ENCODE peak calls at places on chromosomes 3 and 15, in seven cellular contexts. One of them, this sample, is unnamed. For H3K36me3, the result is how much of the 10 kb centered on the place peaks cover.

GRCh38 chr3:28761380-28761779 is 412.8 kb upstream of the AZI2 start:
- DNase-seq in HepG2: no peak
- DNase-seq in aorta: no peak
- DNase-seq in PC-3: no peak
- DNase-seq in brain microvascular endothelial cell: no peak
- DNase-seq in ovary: no peak
- DNase-seq in gastrocnemius medialis: no peak
- DNase-seq in this sample: no peak

GRCh38 chr15:68383161-68384074 is 48.5 kb downstream of the ITGA11 start:
- DNase-seq in gastrocnemius medialis: no peak
- DNase-seq in aorta: no peak
- DNase-seq in PC-3: peak
- DNase-seq in HepG2: peak
- DNase-seq in ovary: no peak
- DNase-seq in brain microvascular endothelial cell: no peak
- DNase-seq in this sample: no peak

GRCh38 chr3:51929420-51930003 is 12.2 kb downstream of the RRP9 start:
- DNase-seq in brain microvascular endothelial cell: no peak
- DNase-seq in PC-3: peak
- DNase-seq in aorta: no peak
- DNase-seq in ovary: no peak
- DNase-seq in gastrocnemius medialis: no peak
- DNase-seq in HepG2: no peak
- DNase-seq in this sample: no peak

GRCh38 chr15:36428102-36428845 is 151.2 kb upstream of the CDIN1 start:
- DNase-seq in HepG2: peak
- DNase-seq in PC-3: peak
- DNase-seq in aorta: no peak
- DNase-seq in brain microvascular endothelial cell: peak
- DNase-seq in gastrocnemius medialis: no peak
- DNase-seq in ovary: no peak
- DNase-seq in this sample: no peak

GRCh38 chr3:46574881-46575576 is 8.9 kb upstream of the LRRC2 start:
- DNase-seq in PC-3: no peak
- DNase-seq in gastrocnemius medialis: no peak
- DNase-seq in ovary: no peak
- DNase-seq in aorta: no peak
- DNase-seq in HepG2: no peak
- DNase-seq in brain microvascular endothelial cell: no peak
- DNase-seq in this sample: no peak

GRCh38 chr3:30401971-30402370 is 204.4 kb upstream of the TGFBR2 start:
- DNase-seq in HepG2: no peak
- DNase-seq in aorta: no peak
- DNase-seq in PC-3: no peak
- DNase-seq in ovary: no peak
- DNase-seq in brain microvascular endothelial cell: no peak
- DNase-seq in gastrocnemius medialis: peak
- DNase-seq in this sample: no peak

GRCh38 chr3:89617706-89618105 is 510.3 kb downstream of the EPHA3 start:
- DNase-seq in brain microvascular endothelial cell: no peak
- DNase-seq in HepG2: no peak
- DNase-seq in PC-3: no peak
- DNase-seq in gastrocnemius medialis: no peak
- DNase-seq in aorta: no peak
- DNase-seq in ovary: no peak
- DNase-seq in this sample: no peak

GRCh38 chr15:89665449-89666146 is 10.3 kb upstream of the KIF7 start:
- DNase-seq in PC-3: peak
- DNase-seq in HepG2: no peak
- DNase-seq in ovary: peak
- DNase-seq in gastrocnemius medialis: no peak
- DNase-seq in aorta: peak
- DNase-seq in brain microvascular endothelial cell: peak
- DNase-seq in this sample: peak

GRCh38 chr15:39587910-39588530 is 7.1 kb downstream of the THBS1 start:
- DNase-seq in brain microvascular endothelial cell: no peak
- DNase-seq in ovary: no peak
- DNase-seq in PC-3: no peak
- DNase-seq in HepG2: no peak
- DNase-seq in gastrocnemius medialis: no peak
- DNase-seq in aorta: no peak
- DNase-seq in this sample: no peak

GRCh38 chr15:42931702-42932486 is 11.3 kb upstream of the TTBK2 start:
- DNase-seq in ovary: no peak
- DNase-seq in brain microvascular endothelial cell: no peak
- DNase-seq in PC-3: no peak
- DNase-seq in gastrocnemius medialis: no peak
- DNase-seq in HepG2: no peak
- DNase-seq in aorta: no peak
- DNase-seq in this sample: no peak

GRCh38 chr3:4751057-4752051 is 227.9 kb upstream of the BHLHE40 start:
- DNase-seq in HepG2: peak
- DNase-seq in gastrocnemius medialis: no peak
- DNase-seq in aorta: no peak
- DNase-seq in ovary: no peak
- DNase-seq in brain microvascular endothelial cell: peak
- DNase-seq in PC-3: peak
- DNase-seq in this sample: no peak

GRCh38 chr3:38599886-38600285 is 49.6 kb downstream of the SCN5A start:
- DNase-seq in gastrocnemius medialis: no peak
- DNase-seq in ovary: no peak
- DNase-seq in PC-3: no peak
- DNase-seq in HepG2: no peak
- DNase-seq in aorta: peak
- DNase-seq in brain microvascular endothelial cell: no peak
- DNase-seq in this sample: no peak

GRCh38 chr3:49715611-49716121 is 3.8 kb downstream of the AMIGO3 start:
- DNase-seq in HepG2: no peak
- DNase-seq in PC-3: no peak
- DNase-seq in gastrocnemius medialis: no peak
- DNase-seq in brain microvascular endothelial cell: no peak
- DNase-seq in ovary: no peak
- DNase-seq in aorta: peak
- DNase-seq in this sample: no peak

GRCh38 chr3:137110392-137110996 is 152.7 kb downstream of the IL20RB start:
- DNase-seq in brain microvascular endothelial cell: peak
- DNase-seq in HepG2: peak
- DNase-seq in aorta: no peak
- DNase-seq in PC-3: peak
- DNase-seq in ovary: no peak
- DNase-seq in gastrocnemius medialis: no peak
- DNase-seq in this sample: no peak

GRCh38 chr15:81295466-81296145 is 28.3 kb downstream of the STARD5 start:
- DNase-seq in gastrocnemius medialis: no peak
- DNase-seq in aorta: no peak
- DNase-seq in HepG2: no peak
- DNase-seq in brain microvascular endothelial cell: no peak
- DNase-seq in PC-3: no peak
- DNase-seq in ovary: no peak
- DNase-seq in this sample: no peak

GRCh38 chr15:28945626-28946215 is 59.9 kb downstream of the APBA2 start:
- DNase-seq in brain microvascular endothelial cell: no peak
- DNase-seq in ovary: no peak
- DNase-seq in HepG2: no peak
- DNase-seq in gastrocnemius medialis: no peak
- DNase-seq in PC-3: no peak
- DNase-seq in aorta: peak
- DNase-seq in this sample: no peak

GRCh38 chr3:56761887-56762605 is 39.7 kb downstream of the ARHGEF3 start:
- DNase-seq in PC-3: no peak
- DNase-seq in brain microvascular endothelial cell: no peak
- DNase-seq in HepG2: no peak
- DNase-seq in aorta: no peak
- DNase-seq in gastrocnemius medialis: no peak
- DNase-seq in ovary: no peak
- DNase-seq in this sample: no peak

GRCh38 chr15:101318810-101319200 is 23.8 kb upstream of the SNRPA1 start:
- DNase-seq in HepG2: no peak
- DNase-seq in aorta: no peak
- DNase-seq in brain microvascular endothelial cell: no peak
- DNase-seq in PC-3: no peak
- DNase-seq in gastrocnemius medialis: no peak
- DNase-seq in ovary: no peak
- DNase-seq in this sample: no peak

GRCh38 chr15:101723161-101723873 is 956 bp downstream of the TARS3 start:
- DNase-seq in PC-3: peak
- DNase-seq in HepG2: no peak
- DNase-seq in brain microvascular endothelial cell: peak
- DNase-seq in ovary: no peak
- DNase-seq in aorta: no peak
- DNase-seq in gastrocnemius medialis: no peak
- DNase-seq in this sample: no peak

GRCh38 chr3:55487376-55488241 is 503 bp upstream of the WNT5A start:
- DNase-seq in ovary: peak
- DNase-seq in aorta: no peak
- DNase-seq in brain microvascular endothelial cell: peak
- DNase-seq in HepG2: no peak
- DNase-seq in PC-3: peak
- DNase-seq in gastrocnemius medialis: no peak
- DNase-seq in this sample: peak

GRCh38 chr3:54533856-54534255 is 394.0 kb downstream of the LRTM1 start:
- DNase-seq in ovary: no peak
- DNase-seq in aorta: no peak
- DNase-seq in PC-3: no peak
- DNase-seq in brain microvascular endothelial cell: no peak
- DNase-seq in gastrocnemius medialis: no peak
- DNase-seq in HepG2: peak
- DNase-seq in this sample: no peak

GRCh38 chr3:114294940-114295480 is 1.2 kb downstream of the TIGIT start:
- DNase-seq in aorta: no peak
- DNase-seq in PC-3: no peak
- DNase-seq in ovary: no peak
- DNase-seq in HepG2: no peak
- DNase-seq in gastrocnemius medialis: no peak
- DNase-seq in brain microvascular endothelial cell: no peak
- DNase-seq in this sample: no peak

GRCh38 chr3:29649815-29650547 is 369.1 kb downstream of the RBMS3 start:
- DNase-seq in HepG2: no peak
- DNase-seq in ovary: no peak
- DNase-seq in gastrocnemius medialis: no peak
- DNase-seq in brain microvascular endothelial cell: peak
- DNase-seq in aorta: no peak
- DNase-seq in PC-3: peak
- DNase-seq in this sample: peak

GRCh38 chr3:182027366-182027765 is 315.6 kb downstream of the SOX2 start:
- DNase-seq in HepG2: no peak
- DNase-seq in ovary: no peak
- DNase-seq in gastrocnemius medialis: no peak
- DNase-seq in aorta: no peak
- DNase-seq in brain microvascular endothelial cell: no peak
- DNase-seq in PC-3: peak
- DNase-seq in this sample: no peak

GRCh38 chr15:51088585-51088984 is 6.1 kb downstream of the TNFAIP8L3 start:
- DNase-seq in HepG2: no peak
- DNase-seq in brain microvascular endothelial cell: no peak
- DNase-seq in aorta: no peak
- DNase-seq in ovary: no peak
- DNase-seq in PC-3: no peak
- DNase-seq in gastrocnemius medialis: no peak
- DNase-seq in this sample: no peak

GRCh38 chr3:107816082-107816481 is 274.7 kb downstream of the CD47 start:
- DNase-seq in HepG2: no peak
- DNase-seq in brain microvascular endothelial cell: no peak
- DNase-seq in ovary: no peak
- DNase-seq in gastrocnemius medialis: no peak
- DNase-seq in aorta: no peak
- DNase-seq in PC-3: no peak
- DNase-seq in this sample: no peak
- H3K36me3 ChIP-seq in HepG2: under half
- H3K36me3 ChIP-seq in brain microvascular endothelial cell: under half
- H3K36me3 ChIP-seq in ovary: under half
- H3K36me3 ChIP-seq in gastrocnemius medialis: under half
- H3K36me3 ChIP-seq in aorta: under half
- H3K36me3 ChIP-seq in PC-3: under half
- H3K36me3 ChIP-seq in this sample: under half

GRCh38 chr3:15638891-15639262 is 37.3 kb downstream of the BTD start:
- DNase-seq in gastrocnemius medialis: no peak
- DNase-seq in aorta: no peak
- DNase-seq in HepG2: no peak
- DNase-seq in PC-3: no peak
- DNase-seq in brain microvascular endothelial cell: no peak
- DNase-seq in ovary: no peak
- DNase-seq in this sample: no peak

GRCh38 chr3:15638193-15638890 is 36.8 kb downstream of the BTD start:
- DNase-seq in brain microvascular endothelial cell: no peak
- DNase-seq in PC-3: no peak
- DNase-seq in aorta: no peak
- DNase-seq in ovary: no peak
- DNase-seq in HepG2: no peak
- DNase-seq in gastrocnemius medialis: no peak
- DNase-seq in this sample: no peak

GRCh38 chr3:15634671-15635661 is 33.4 kb downstream of the BTD start:
- DNase-seq in HepG2: no peak
- DNase-seq in aorta: no peak
- DNase-seq in brain microvascular endothelial cell: no peak
- DNase-seq in PC-3: no peak
- DNase-seq in ovary: peak
- DNase-seq in gastrocnemius medialis: peak
- DNase-seq in this sample: no peak

GRCh38 chr3:15636028-15636709 is 34.6 kb downstream of the BTD start:
- DNase-seq in gastrocnemius medialis: no peak
- DNase-seq in HepG2: no peak
- DNase-seq in aorta: no peak
- DNase-seq in PC-3: peak
- DNase-seq in ovary: no peak
- DNase-seq in brain microvascular endothelial cell: peak
- DNase-seq in this sample: no peak

GRCh38 chr3:15637131-15637951 is 35.8 kb downstream of the BTD start:
- DNase-seq in aorta: no peak
- DNase-seq in PC-3: no peak
- DNase-seq in gastrocnemius medialis: peak
- DNase-seq in ovary: no peak
- DNase-seq in HepG2: no peak
- DNase-seq in brain microvascular endothelial cell: no peak
- DNase-seq in this sample: no peak
- H3K27ac ChIP-seq in aorta: no peak
- H3K27ac ChIP-seq in PC-3: peak
- H3K27ac ChIP-seq in gastrocnemius medialis: peak
- H3K27ac ChIP-seq in ovary: no peak
- H3K27ac ChIP-seq in HepG2: no peak
- H3K27ac ChIP-seq in brain microvascular endothelial cell: peak
- H3K27ac ChIP-seq in this sample: peak

GRCh38 chr3:33115024-33115768 is 1.4 kb downstream of the CRTAP start:
- DNase-seq in PC-3: peak
- DNase-seq in ovary: peak
- DNase-seq in HepG2: no peak
- DNase-seq in gastrocnemius medialis: peak
- DNase-seq in brain microvascular endothelial cell: peak
- DNase-seq in aorta: peak
- DNase-seq in this sample: peak
- H3K4me3 ChIP-seq in PC-3: peak
- H3K4me3 ChIP-seq in ovary: peak
- H3K4me3 ChIP-seq in HepG2: no peak
- H3K4me3 ChIP-seq in gastrocnemius medialis: peak
- H3K4me3 ChIP-seq in brain microvascular endothelial cell: peak
- H3K4me3 ChIP-seq in aorta: peak
- H3K4me3 ChIP-seq in this sample: peak

DNA sequence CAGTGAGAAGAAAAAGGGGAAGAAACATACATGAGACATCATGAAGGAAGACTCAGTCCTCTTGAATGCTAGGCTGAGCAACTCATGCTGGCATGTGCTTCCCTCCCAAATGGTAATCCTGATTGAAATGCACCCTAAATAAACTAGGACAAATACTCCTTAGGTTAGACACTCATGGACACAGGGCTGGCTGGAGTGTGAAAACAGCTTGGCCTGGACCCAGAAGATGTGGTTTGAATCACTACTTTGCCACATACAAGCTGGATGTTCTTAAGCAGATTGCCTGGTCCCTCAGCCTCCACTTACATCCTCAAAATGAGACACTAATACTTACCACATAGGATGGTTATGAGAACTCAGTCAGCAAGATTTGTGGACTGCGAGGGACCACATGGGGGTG is 138.7 kb upstream of the SLC7A14 start:
- DNase-seq in gastrocnemius medialis: no peak
- DNase-seq in ovary: peak
- DNase-seq in PC-3: no peak
- DNase-seq in HepG2: no peak
- DNase-seq in aorta: no peak
- DNase-seq in brain microvascular endothelial cell: peak
- DNase-seq in this sample: no peak
- H3K36me3 ChIP-seq in gastrocnemius medialis: under half
- H3K36me3 ChIP-seq in ovary: under half
- H3K36me3 ChIP-seq in PC-3: under half
- H3K36me3 ChIP-seq in HepG2: under half
- H3K36me3 ChIP-seq in aorta: under half
- H3K36me3 ChIP-seq in brain microvascular endothelial cell: under half
- H3K36me3 ChIP-seq in this sample: under half

This sample was measured in left ventricle myocardium inferior.